ENCODE peak calls at places on chromosomes 16 and 17, in ten cellular contexts. One of them, this sample, is unnamed.

GRCh38 chr17:27634026-27634335 is 3.0 kb downstream of the LGALS9 start:
- DNase-seq in Ammon's horn: no peak
- DNase-seq in NCI-H774: no peak
- DNase-seq in NCI-H2029: no peak
- DNase-seq in uterus: no peak
- DNase-seq in T1000: no peak
- DNase-seq in upper lobe of right lung: no peak
- DNase-seq in activated naive CD4-positive, alpha-beta T cell: no peak
- DNase-seq in left ventricle myocardium superior: no peak
- DNase-seq in HL-60: no peak
- DNase-seq in this sample: no peak

GRCh38 chr16:21277927-21278706 is at the start of gene CRYM:
- DNase-seq in Ammon's horn: peak
- DNase-seq in left ventricle myocardium superior: peak
- DNase-seq in uterus: peak
- DNase-seq in NCI-H2029: peak
- DNase-seq in NCI-H774: peak
- DNase-seq in HL-60: peak
- DNase-seq in T1000: no peak
- DNase-seq in activated naive CD4-positive, alpha-beta T cell: no peak
- DNase-seq in upper lobe of right lung: peak
- DNase-seq in this sample: peak

GRCh38 chr16:88700636-88701482 is 5.3 kb downstream of the RNF166 start:
- DNase-seq in T1000: peak
- DNase-seq in left ventricle myocardium superior: peak
- DNase-seq in uterus: peak
- DNase-seq in NCI-H2029: no peak
- DNase-seq in HL-60: peak
- DNase-seq in Ammon's horn: peak
- DNase-seq in NCI-H774: no peak
- DNase-seq in activated naive CD4-positive, alpha-beta T cell: peak
- DNase-seq in upper lobe of right lung: peak
- DNase-seq in this sample: peak

GRCh38 chr16:19835989-19836421 is 48.6 kb downstream of the GPRC5B start:
- DNase-seq in NCI-H774: no peak
- DNase-seq in NCI-H2029: no peak
- DNase-seq in activated naive CD4-positive, alpha-beta T cell: no peak
- DNase-seq in uterus: no peak
- DNase-seq in Ammon's horn: no peak
- DNase-seq in HL-60: no peak
- DNase-seq in T1000: no peak
- DNase-seq in upper lobe of right lung: no peak
- DNase-seq in left ventricle myocardium superior: no peak
- DNase-seq in this sample: peak

GRCh38 chr17:21303441-21304065 is 19.0 kb downstream of the MAP2K3 start:
- DNase-seq in activated naive CD4-positive, alpha-beta T cell: no peak
- DNase-seq in upper lobe of right lung: peak
- DNase-seq in NCI-H2029: no peak
- DNase-seq in Ammon's horn: no peak
- DNase-seq in T1000: no peak
- DNase-seq in NCI-H774: no peak
- DNase-seq in left ventricle myocardium superior: peak
- DNase-seq in HL-60: no peak
- DNase-seq in uterus: no peak
- DNase-seq in this sample: no peak

GRCh38 chr17:81601525-81602120 is 35.3 kb downstream of the NPLOC4 start:
- DNase-seq in uterus: peak
- DNase-seq in activated naive CD4-positive, alpha-beta T cell: no peak
- DNase-seq in HL-60: peak
- DNase-seq in NCI-H2029: peak
- DNase-seq in Ammon's horn: peak
- DNase-seq in left ventricle myocardium superior: no peak
- DNase-seq in T1000: no peak
- DNase-seq in upper lobe of right lung: no peak
- DNase-seq in NCI-H774: peak
- DNase-seq in this sample: peak

GRCh38 chr16:49704586-49705155 is 151.2 kb downstream of the ZNF423 start:
- DNase-seq in HL-60: no peak
- DNase-seq in NCI-H774: no peak
- DNase-seq in Ammon's horn: no peak
- DNase-seq in NCI-H2029: no peak
- DNase-seq in uterus: no peak
- DNase-seq in upper lobe of right lung: no peak
- DNase-seq in activated naive CD4-positive, alpha-beta T cell: no peak
- DNase-seq in T1000: no peak
- DNase-seq in left ventricle myocardium superior: no peak
- DNase-seq in this sample: no peak

GRCh38 chr17:46943511-46944393 is 20.8 kb downstream of the GOSR2 start:
- DNase-seq in NCI-H2029: no peak
- DNase-seq in NCI-H774: no peak
- DNase-seq in Ammon's horn: peak
- DNase-seq in T1000: no peak
- DNase-seq in HL-60: no peak
- DNase-seq in left ventricle myocardium superior: peak
- DNase-seq in uterus: no peak
- DNase-seq in upper lobe of right lung: no peak
- DNase-seq in activated naive CD4-positive, alpha-beta T cell: no peak
- DNase-seq in this sample: peak

GRCh38 chr17:58641937-58642336 is 49.9 kb downstream of the TEX14 start:
- DNase-seq in left ventricle myocardium superior: no peak
- DNase-seq in activated naive CD4-positive, alpha-beta T cell: no peak
- DNase-seq in Ammon's horn: no peak
- DNase-seq in T1000: no peak
- DNase-seq in NCI-H2029: no peak
- DNase-seq in HL-60: no peak
- DNase-seq in upper lobe of right lung: no peak
- DNase-seq in NCI-H774: no peak
- DNase-seq in uterus: no peak
- DNase-seq in this sample: peak

GRCh38 chr17:13702266-13702665 is 100.5 kb upstream of the HS3ST3A1 start:
- DNase-seq in NCI-H2029: no peak
- DNase-seq in left ventricle myocardium superior: no peak
- DNase-seq in HL-60: no peak
- DNase-seq in activated naive CD4-positive, alpha-beta T cell: no peak
- DNase-seq in uterus: no peak
- DNase-seq in T1000: no peak
- DNase-seq in Ammon's horn: no peak
- DNase-seq in upper lobe of right lung: no peak
- DNase-seq in NCI-H774: no peak
- DNase-seq in this sample: peak

GRCh38 chr16:81997738-81998137 is 13.5 kb downstream of the SDR42E1 start:
- DNase-seq in uterus: peak
- DNase-seq in T1000: no peak
- DNase-seq in left ventricle myocardium superior: no peak
- DNase-seq in NCI-H2029: no peak
- DNase-seq in upper lobe of right lung: no peak
- DNase-seq in Ammon's horn: no peak
- DNase-seq in HL-60: no peak
- DNase-seq in NCI-H774: no peak
- DNase-seq in activated naive CD4-positive, alpha-beta T cell: no peak
- DNase-seq in this sample: peak

GRCh38 chr17:74842599-74843351 is 16.9 kb downstream of the GRIN2C start:
- DNase-seq in activated naive CD4-positive, alpha-beta T cell: no peak
- DNase-seq in NCI-H2029: peak
- DNase-seq in Ammon's horn: peak
- DNase-seq in NCI-H774: peak
- DNase-seq in uterus: peak
- DNase-seq in HL-60: no peak
- DNase-seq in T1000: no peak
- DNase-seq in upper lobe of right lung: peak
- DNase-seq in left ventricle myocardium superior: peak
- DNase-seq in this sample: peak

GRCh38 chr16:9366048-9366969 is 274.9 kb downstream of the HAPSTR1 start:
- DNase-seq in uterus: no peak
- DNase-seq in upper lobe of right lung: no peak
- DNase-seq in left ventricle myocardium superior: no peak
- DNase-seq in HL-60: no peak
- DNase-seq in T1000: no peak
- DNase-seq in activated naive CD4-positive, alpha-beta T cell: no peak
- DNase-seq in NCI-H2029: no peak
- DNase-seq in NCI-H774: no peak
- DNase-seq in Ammon's horn: no peak
- DNase-seq in this sample: no peak

GRCh38 chr16:77220427-77220826 is 21.2 kb downstream of the SYCE1L start:
- DNase-seq in upper lobe of right lung: no peak
- DNase-seq in NCI-H2029: no peak
- DNase-seq in HL-60: no peak
- DNase-seq in uterus: no peak
- DNase-seq in activated naive CD4-positive, alpha-beta T cell: no peak
- DNase-seq in T1000: no peak
- DNase-seq in left ventricle myocardium superior: no peak
- DNase-seq in NCI-H774: no peak
- DNase-seq in Ammon's horn: no peak
- DNase-seq in this sample: no peak

GRCh38 chr16:46996391-46996790 is 22.9 kb upstream of the DNAJA2 start:
- DNase-seq in Ammon's horn: no peak
- DNase-seq in NCI-H2029: no peak
- DNase-seq in activated naive CD4-positive, alpha-beta T cell: no peak
- DNase-seq in T1000: no peak
- DNase-seq in NCI-H774: no peak
- DNase-seq in uterus: no peak
- DNase-seq in left ventricle myocardium superior: no peak
- DNase-seq in upper lobe of right lung: no peak
- DNase-seq in HL-60: no peak
- DNase-seq in this sample: peak

GRCh38 chr17:76132574-76133338 is 8.3 kb downstream of the FOXJ1 start:
- DNase-seq in T1000: no peak
- DNase-seq in NCI-H774: peak
- DNase-seq in Ammon's horn: no peak
- DNase-seq in uterus: no peak
- DNase-seq in upper lobe of right lung: peak
- DNase-seq in activated naive CD4-positive, alpha-beta T cell: no peak
- DNase-seq in left ventricle myocardium superior: no peak
- DNase-seq in HL-60: no peak
- DNase-seq in NCI-H2029: peak
- DNase-seq in this sample: no peak

GRCh38 chr17:75289832-75290337 is 652 bp upstream of the SLC25A19 start:
- DNase-seq in left ventricle myocardium superior: peak
- DNase-seq in uterus: peak
- DNase-seq in upper lobe of right lung: peak
- DNase-seq in NCI-H774: peak
- DNase-seq in NCI-H2029: no peak
- DNase-seq in HL-60: peak
- DNase-seq in Ammon's horn: peak
- DNase-seq in T1000: no peak
- DNase-seq in activated naive CD4-positive, alpha-beta T cell: no peak
- DNase-seq in this sample: peak

GRCh38 chr17:34154916-34155730 is 100.0 kb upstream of the CCL2 start:
- DNase-seq in T1000: no peak
- DNase-seq in left ventricle myocardium superior: no peak
- DNase-seq in HL-60: no peak
- DNase-seq in uterus: no peak
- DNase-seq in Ammon's horn: peak
- DNase-seq in activated naive CD4-positive, alpha-beta T cell: no peak
- DNase-seq in NCI-H774: no peak
- DNase-seq in upper lobe of right lung: no peak
- DNase-seq in NCI-H2029: no peak
- DNase-seq in this sample: no peak

GRCh38 chr17:49074851-49075540 is 57.6 kb upstream of the B4GALNT2 start:
- DNase-seq in activated naive CD4-positive, alpha-beta T cell: no peak
- DNase-seq in T1000: no peak
- DNase-seq in NCI-H774: no peak
- DNase-seq in left ventricle myocardium superior: no peak
- DNase-seq in uterus: no peak
- DNase-seq in NCI-H2029: no peak
- DNase-seq in HL-60: no peak
- DNase-seq in upper lobe of right lung: no peak
- DNase-seq in Ammon's horn: no peak
- DNase-seq in this sample: peak

GRCh38 chr16:72785886-72786285 is 262.0 kb downstream of the ZFHX3 start:
- DNase-seq in HL-60: no peak
- DNase-seq in activated naive CD4-positive, alpha-beta T cell: no peak
- DNase-seq in NCI-H2029: no peak
- DNase-seq in Ammon's horn: no peak
- DNase-seq in uterus: no peak
- DNase-seq in upper lobe of right lung: no peak
- DNase-seq in T1000: no peak
- DNase-seq in left ventricle myocardium superior: no peak
- DNase-seq in NCI-H774: no peak
- DNase-seq in this sample: peak

GRCh38 chr16:88968589-88969280 is 8.3 kb downstream of the CBFA2T3 start:
- DNase-seq in uterus: no peak
- DNase-seq in NCI-H2029: no peak
- DNase-seq in activated naive CD4-positive, alpha-beta T cell: no peak
- DNase-seq in HL-60: no peak
- DNase-seq in Ammon's horn: no peak
- DNase-seq in NCI-H774: no peak
- DNase-seq in left ventricle myocardium superior: no peak
- DNase-seq in T1000: no peak
- DNase-seq in upper lobe of right lung: no peak
- DNase-seq in this sample: no peak

GRCh38 chr16:1491327-1491726 is 1.8 kb upstream of the TELO2 start:
- DNase-seq in upper lobe of right lung: no peak
- DNase-seq in NCI-H774: no peak
- DNase-seq in HL-60: peak
- DNase-seq in NCI-H2029: no peak
- DNase-seq in Ammon's horn: no peak
- DNase-seq in uterus: no peak
- DNase-seq in left ventricle myocardium superior: peak
- DNase-seq in T1000: no peak
- DNase-seq in activated naive CD4-positive, alpha-beta T cell: no peak
- DNase-seq in this sample: no peak

GRCh38 chr16:53220585-53220984 is 165.8 kb downstream of the CHD9 start:
- DNase-seq in left ventricle myocardium superior: no peak
- DNase-seq in uterus: no peak
- DNase-seq in T1000: no peak
- DNase-seq in Ammon's horn: peak
- DNase-seq in NCI-H2029: no peak
- DNase-seq in activated naive CD4-positive, alpha-beta T cell: no peak
- DNase-seq in NCI-H774: no peak
- DNase-seq in HL-60: no peak
- DNase-seq in upper lobe of right lung: no peak
- DNase-seq in this sample: peak

GRCh38 chr16:30700491-30700890 is 1.5 kb downstream of the SRCAP start:
- DNase-seq in Ammon's horn: no peak
- DNase-seq in T1000: no peak
- DNase-seq in uterus: no peak
- DNase-seq in activated naive CD4-positive, alpha-beta T cell: no peak
- DNase-seq in NCI-H2029: no peak
- DNase-seq in HL-60: no peak
- DNase-seq in left ventricle myocardium superior: peak
- DNase-seq in upper lobe of right lung: no peak
- DNase-seq in NCI-H774: no peak
- DNase-seq in this sample: no peak

GRCh38 chr16:72282338-72282737 is 110.4 kb upstream of the PMFBP1 start:
- DNase-seq in left ventricle myocardium superior: no peak
- DNase-seq in uterus: no peak
- DNase-seq in upper lobe of right lung: no peak
- DNase-seq in T1000: no peak
- DNase-seq in HL-60: no peak
- DNase-seq in activated naive CD4-positive, alpha-beta T cell: no peak
- DNase-seq in NCI-H774: no peak
- DNase-seq in Ammon's horn: no peak
- DNase-seq in NCI-H2029: no peak
- DNase-seq in this sample: no peak

GRCh38 chr16:85774811-85775210 is 23.9 kb upstream of the C16orf74 start:
- DNase-seq in NCI-H2029: no peak
- DNase-seq in upper lobe of right lung: no peak
- DNase-seq in left ventricle myocardium superior: no peak
- DNase-seq in activated naive CD4-positive, alpha-beta T cell: no peak
- DNase-seq in T1000: no peak
- DNase-seq in HL-60: no peak
- DNase-seq in uterus: no peak
- DNase-seq in NCI-H774: no peak
- DNase-seq in Ammon's horn: no peak
- DNase-seq in this sample: no peak

GRCh38 chr17:71511266-71511995 is 609.4 kb upstream of the SOX9 start:
- DNase-seq in activated naive CD4-positive, alpha-beta T cell: no peak
- DNase-seq in uterus: no peak
- DNase-seq in Ammon's horn: no peak
- DNase-seq in NCI-H774: no peak
- DNase-seq in T1000: no peak
- DNase-seq in NCI-H2029: no peak
- DNase-seq in left ventricle myocardium superior: no peak
- DNase-seq in HL-60: no peak
- DNase-seq in upper lobe of right lung: no peak
- DNase-seq in this sample: peak

GRCh38 chr16:11312718-11313492 is 31.8 kb upstream of the PRM1 start:
- DNase-seq in upper lobe of right lung: no peak
- DNase-seq in Ammon's horn: no peak
- DNase-seq in HL-60: peak
- DNase-seq in activated naive CD4-positive, alpha-beta T cell: no peak
- DNase-seq in NCI-H2029: peak
- DNase-seq in T1000: no peak
- DNase-seq in left ventricle myocardium superior: no peak
- DNase-seq in uterus: peak
- DNase-seq in NCI-H774: peak
- DNase-seq in this sample: peak

This sample was measured in M059J.